ENCODE peak calls at places on chromosomes 7 and 10, in six cellular contexts. Q is GM23338, R is psoas muscle, E is left ventricle myocardium inferior, O is pons, A is T-cell. U is an unnamed sample.

GRCh38 chr7:72781161-72781560 is 46.8 kb downstream of the TYW1B start:
- DNase-seq in Q (peak; percentile 3), R (no peak), E (no peak), O (no peak), A (no peak), U (no peak)

GRCh38 chr10:118042827-118043242 is 3.9 kb downstream of the RAB11FIP2 start:
- DNase-seq in Q (no peak), R (no peak), E (no peak), O (no peak), A (no peak), U (no peak)

GRCh38 chr7:123773499-123773898 is 24.7 kb upstream of the WASL start:
- DNase-seq in Q (no peak), R (no peak), E (no peak), O (no peak), A (no peak), U (no peak)

GRCh38 chr7:50666124-50666496 is 100.9 kb upstream of the DDC start:
- DNase-seq in Q (no peak), R (no peak), E (no peak), O (no peak), A (no peak), U (no peak)

GRCh38 chr10:71319800-71320392 is 837 bp downstream of the SLC29A3 start:
- DNase-seq in Q (no peak), R (no peak), E (no peak), O (no peak), A (no peak), U (no peak)

GRCh38 chr10:79051766-79052165 is 17.0 kb upstream of the ZMIZ1 start:
- DNase-seq in Q (no peak), R (peak; percentile 8), E (peak; percentile 2), O (no peak), A (no peak), U (peak; percentile 18)

GRCh38 chr7:45007106-45007505 is 7.1 kb downstream of the CCM2 start:
- DNase-seq in Q (no peak), R (no peak), E (no peak), O (peak; percentile 89), A (no peak), U (no peak)

GRCh38 chr10:29246449-29246848 is 42.4 kb upstream of the LYZL1 start:
- DNase-seq in Q (no peak), R (no peak), E (no peak), O (no peak), A (no peak), U (no peak)

GRCh38 chr7:121529003-121529402 is 132.9 kb upstream of the FAM3C start:
- DNase-seq in Q (no peak), R (no peak), E (no peak), O (no peak), A (no peak), U (no peak)

GRCh38 chr10:101140950-101141621 is 10.0 kb downstream of the TLX1 start:
- DNase-seq in Q (no peak), R (no peak), E (no peak), O (no peak), A (no peak), U (no peak)

GRCh38 chr7:131370523-131370968 is 42.9 kb downstream of the MKLN1 start:
- DNase-seq in Q (peak; percentile 77), R (no peak), E (no peak), O (no peak), A (no peak), U (peak; percentile 47)

GRCh38 chr7:36207451-36208291 is 54.6 kb downstream of the EEPD1 start:
- DNase-seq in Q (no peak), R (peak; percentile 79), E (peak; percentile 54), O (peak; percentile 89), A (peak; percentile 23), U (peak; percentile 5)

GRCh38 chr7:516606-517456 is 2.8 kb downstream of the PDGFA start:
- DNase-seq in Q (peak; percentile 65), R (peak; percentile 80), E (peak; percentile 49), O (no peak), A (no peak), U (peak; percentile 76)

GRCh38 chr7:145957160-145957890 is 159.3 kb upstream of the CNTNAP2 start:
- DNase-seq in Q (no peak), R (no peak), E (no peak), O (no peak), A (no peak), U (no peak)

GRCh38 chr10:131814567-131815290 is 86.1 kb upstream of the PPP2R2D start:
- DNase-seq in Q (peak; percentile 39), R (no peak), E (no peak), O (no peak), A (no peak), U (no peak)

GRCh38 chr10:51109821-51110533 is 35.7 kb downstream of the PRKG1 start:
- DNase-seq in Q (no peak), R (no peak), E (no peak), O (no peak), A (no peak), U (no peak)

GRCh38 chr7:12731775-12732174 is 44.3 kb downstream of the ARL4A start:
- DNase-seq in Q (no peak), R (no peak), E (no peak), O (no peak), A (no peak), U (no peak)

GRCh38 chr7:45000096-45001032 is at the start of gene CCM2:
- DNase-seq in Q (peak; percentile 64), R (peak; percentile 74), E (peak; percentile 69), O (no peak), A (no peak), U (no peak)

GRCh38 chr10:43038783-43039628 is 37.9 kb upstream of the RET start:
- DNase-seq in Q (no peak), R (no peak), E (no peak), O (no peak), A (no peak), U (no peak)

GRCh38 chr7:1567893-1568292 is 1.9 kb downstream of the PSMG3 start:
- DNase-seq in Q (no peak), R (no peak), E (no peak), O (no peak), A (no peak), U (no peak)

GRCh38 chr7:80831996-80832395 is 86.9 kb downstream of the SEMA3C start:
- DNase-seq in Q (no peak), R (no peak), E (no peak), O (no peak), A (no peak), U (no peak)

GRCh38 chr7:4237296-4238235 is 444.5 kb upstream of the FOXK1 start:
- DNase-seq in Q (no peak), R (no peak), E (no peak), O (no peak), A (no peak), U (no peak)

GRCh38 chr7:157404845-157405481 is 68.2 kb downstream of the DNAJB6 start:
- DNase-seq in Q (no peak), R (peak; percentile 57), E (no peak), O (no peak), A (no peak), U (no peak)

GRCh38 chr7:25615603-25616002 is 387.3 kb upstream of the NPVF start:
- DNase-seq in Q (no peak), R (no peak), E (no peak), O (no peak), A (no peak), U (no peak)

GRCh38 chr7:99944508-99945070 is 15.2 kb upstream of the GJC3 start:
- DNase-seq in Q (peak; percentile 78), R (no peak), E (no peak), O (no peak), A (no peak), U (no peak)

GRCh38 chr7:85508642-85509429 is 322.0 kb upstream of the SEMA3D start:
- DNase-seq in Q (no peak), R (no peak), E (no peak), O (no peak), A (no peak), U (no peak)

GRCh38 chr10:61937631-61938284 is 36.3 kb downstream of the ARID5B start:
- DNase-seq in Q (no peak), R (no peak), E (no peak), O (no peak), A (no peak), U (peak; percentile 78)

GRCh38 chr10:24901686-24902399 is 50.6 kb downstream of the PRTFDC1 start:
- DNase-seq in Q (no peak), R (peak; percentile 32), E (peak; percentile 29), O (peak; percentile 64), A (no peak), U (peak; percentile 41)

GRCh38 chr7:74514131-74514591 is 60.5 kb downstream of the GTF2IRD1 start:
- DNase-seq in Q (no peak), R (no peak), E (peak; percentile 29), O (no peak), A (no peak), U (no peak)

GRCh38 chr7:44398506-44398905 is 73.1 kb upstream of the CAMK2B start:
- DNase-seq in Q (no peak), R (peak; percentile 83), E (peak; percentile 42), O (no peak), A (no peak), U (no peak)